ENCODE peak calls at places on chromosomes 7 and 10, in four cellular contexts. E is PC-9, W is Karpas-422, R is tibial artery. O is an unnamed sample.

GRCh38 chr10:124228451-124228850 is 135.1 kb upstream of the CHST15 start:
- DNase-seq in E (no peak), W (peak; percentile 41), R (no peak), O (no peak)

GRCh38 chr10:113094114-113094486 is 144.1 kb downstream of the TCF7L2 start:
- DNase-seq in E (no peak), W (no peak), R (no peak), O (no peak)

GRCh38 chr7:93890041-93890463 is 501 bp downstream of the TFPI2 start:
- DNase-seq in E (peak; percentile 63), W (no peak), R (no peak), O (no peak)

GRCh38 chr7:128826916-128827247 is 3.3 kb upstream of the FLNC start:
- DNase-seq in E (no peak), W (no peak), R (no peak), O (peak; percentile 2)

GRCh38 chr10:316390-316789 is 181.1 kb downstream of the ZMYND11 start:
- DNase-seq in E (no peak), W (no peak), R (no peak), O (no peak)

GRCh38 chr7:36387437-36388345 is 2.0 kb upstream of the ANLN start:
- DNase-seq in E (peak; percentile 41), W (no peak), R (no peak), O (no peak)

GRCh38 chr10:88966785-88967184 is 14.2 kb upstream of the ACTA2 start:
- DNase-seq in E (no peak), W (no peak), R (peak; percentile 84), O (no peak)

GRCh38 chr7:155191901-155192478 is 105.7 kb upstream of the INSIG1 start:
- DNase-seq in E (no peak), W (no peak), R (no peak), O (peak; percentile 4)

GRCh38 chr10:98244586-98244985 is 23.4 kb downstream of the LOXL4 start:
- DNase-seq in E (no peak), W (no peak), R (no peak), O (no peak)

GRCh38 chr7:130273081-130273699 is 6.5 kb downstream of the CPA2 start:
- DNase-seq in E (no peak), W (peak; percentile 27), R (no peak), O (no peak)

GRCh38 chr10:4588824-4589223 is 237.2 kb upstream of the AKR1E2 start:
- DNase-seq in E (no peak), W (no peak), R (no peak), O (no peak)

GRCh38 chr7:75842836-75843446 is 29.3 kb upstream of the CCL24 start:
- DNase-seq in E (peak; percentile 43), W (no peak), R (no peak), O (no peak)

GRCh38 chr7:77393261-77393660 is 22.9 kb downstream of the GSAP start:
- DNase-seq in E (peak; percentile 71), W (no peak), R (no peak), O (no peak)

GRCh38 chr7:54839538-54840213 is 80.7 kb upstream of the SEC61G start:
- DNase-seq in E (peak; percentile 95), W (no peak), R (peak; percentile 81), O (peak; percentile 34)

GRCh38 chr7:81624021-81624630 is 145.7 kb downstream of the HGF start:
- DNase-seq in E (no peak), W (no peak), R (no peak), O (no peak)

GRCh38 chr10:310976-311639 is 175.9 kb downstream of the ZMYND11 start:
- DNase-seq in E (no peak), W (no peak), R (no peak), O (no peak)

GRCh38 chr10:132875435-132875834 is 66.9 kb downstream of the CFAP46 start:
- DNase-seq in E (no peak), W (no peak), R (no peak), O (no peak)

GRCh38 chr7:158093156-158093796 is 494.3 kb downstream of the PTPRN2 start:
- DNase-seq in E (no peak), W (no peak), R (no peak), O (no peak)

GRCh38 chr7:81333004-81333403 is 414.2 kb upstream of the SEMA3C start:
- DNase-seq in E (no peak), W (no peak), R (no peak), O (no peak)

GRCh38 chr7:55065079-55065478 is 46.3 kb downstream of the EGFR start:
- DNase-seq in E (peak; percentile 78), W (no peak), R (no peak), O (no peak)

GRCh38 chr10:93465806-93466675 is 16.1 kb downstream of the MYOF start:
- DNase-seq in E (peak; percentile 93), W (no peak), R (peak; percentile 98), O (peak; percentile 65)

GRCh38 chr10:120945801-120946302 is 94.7 kb downstream of the WDR11 start:
- DNase-seq in E (no peak), W (no peak), R (no peak), O (peak; percentile 84)

GRCh38 chr7:108461855-108462254 is 5.6 kb upstream of the NRCAM start:
- DNase-seq in E (no peak), W (no peak), R (no peak), O (no peak)

GRCh38 chr10:3802526-3803002 is 17.6 kb upstream of the KLF6 start:
- DNase-seq in E (no peak), W (no peak), R (no peak), O (no peak)

GRCh38 chr10:12768156-12768731 is 233.3 kb downstream of the CCDC3 start:
- DNase-seq in E (no peak), W (no peak), R (no peak), O (no peak)

GRCh38 chr7:148962823-148963582 is 65.3 kb downstream of the PDIA4 start:
- DNase-seq in E (peak; percentile 62), W (peak; percentile 83), R (peak; percentile 77), O (peak; percentile 39)

GRCh38 chr10:74151057-74151878 is at the start of gene ADK:
- DNase-seq in E (peak; percentile 99), W (peak; percentile 100), R (peak; percentile 100), O (peak; percentile 93)

GRCh38 chr10:74151879-74152722 is 1.1 kb downstream of the ADK start:
- DNase-seq in E (no peak), W (peak; percentile 49), R (no peak), O (no peak)

GRCh38 chr10:74156919-74157289 is 5.9 kb downstream of the ADK start:
- DNase-seq in E (no peak), W (no peak), R (no peak), O (no peak)

GRCh38 chr10:74153123-74153522 is 2.1 kb downstream of the ADK start:
- DNase-seq in E (no peak), W (no peak), R (no peak), O (no peak)

DNA sequence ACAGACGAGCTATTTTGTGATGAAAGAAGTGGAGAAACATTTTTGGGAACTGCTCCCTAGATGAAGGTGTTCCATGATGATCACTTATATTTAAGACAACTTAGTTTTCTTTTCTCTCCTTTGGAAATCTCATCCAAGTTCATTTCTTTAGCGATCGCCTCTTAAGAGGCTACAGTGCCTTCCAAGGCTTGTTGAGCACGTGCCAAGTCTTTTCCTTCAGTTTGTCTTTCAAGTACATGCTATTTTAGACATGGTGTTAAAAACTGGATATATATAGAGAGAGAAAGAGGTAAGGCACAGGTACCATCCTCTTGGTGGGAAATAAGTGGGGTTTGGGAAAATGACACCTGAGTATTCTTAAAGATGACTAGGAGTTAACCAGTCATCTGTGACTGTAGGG is 2.7 kb downstream of the ADK start:
- DNase-seq in E (no peak), W (no peak), R (no peak), O (no peak)
- H3K4me3 ChIP-seq in E (no peak overlapping the region), W (no peak overlapping the region), R (no peak overlapping the region), O (no peak overlapping the region)

GRCh38 chr10:129945941-129946760 is 17.9 kb downstream of the EBF3 start:
- DNase-seq in E (no peak), W (no peak), R (peak; percentile 75), O (no peak)
- H3K4me3 ChIP-seq in E (no peak overlapping the region), W (no peak overlapping the region), R (peak overlapping the region; percentile 34), O (no peak overlapping the region)

DNA sequence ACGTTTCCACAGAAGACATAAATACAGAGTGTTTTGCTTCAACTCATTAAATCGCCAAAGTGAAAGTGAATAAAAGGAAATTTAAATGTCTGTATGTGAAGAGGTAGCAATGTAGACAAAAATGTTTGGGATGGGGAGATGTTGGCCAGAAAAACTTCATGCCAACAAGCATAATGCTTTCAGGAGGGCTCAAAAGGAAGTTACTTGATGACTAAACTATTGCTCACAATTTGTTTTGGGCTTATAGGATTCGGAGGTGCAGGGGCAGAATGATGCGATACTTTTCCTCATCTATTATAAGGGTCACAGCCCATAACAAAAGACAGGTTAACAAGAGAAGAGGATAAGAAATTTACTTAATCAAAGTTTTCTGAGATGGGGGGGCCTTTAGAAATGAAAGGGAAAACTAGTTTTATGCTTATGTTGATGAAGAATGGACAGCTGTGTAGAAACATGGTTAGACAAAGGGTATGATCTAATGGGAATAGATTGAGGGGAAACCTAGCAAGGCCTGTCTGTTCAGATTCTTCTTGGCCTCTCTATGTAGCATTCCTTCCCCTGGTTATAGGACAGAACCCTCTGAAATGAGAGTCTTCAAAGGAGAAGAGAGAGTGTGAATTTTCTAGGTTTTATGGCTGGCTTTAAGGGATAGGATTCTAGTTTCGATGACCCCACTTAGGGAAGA is 898.6 kb downstream of the LRMDA start:
- DNase-seq in E (peak; percentile 14), W (no peak), R (no peak), O (no peak)
- H3K4me3 ChIP-seq in E (peak overlapping the region; percentile 23), W (no peak overlapping the region), R (no peak overlapping the region), O (no peak overlapping the region)

GRCh38 chr10:119505588-119506315 is 36.8 kb downstream of the RGS10 start:
- DNase-seq in E (no peak), W (no peak), R (no peak), O (no peak)
- H3K4me3 ChIP-seq in E (no peak overlapping the region), W (no peak overlapping the region), R (no peak overlapping the region), O (no peak overlapping the region)

DNA sequence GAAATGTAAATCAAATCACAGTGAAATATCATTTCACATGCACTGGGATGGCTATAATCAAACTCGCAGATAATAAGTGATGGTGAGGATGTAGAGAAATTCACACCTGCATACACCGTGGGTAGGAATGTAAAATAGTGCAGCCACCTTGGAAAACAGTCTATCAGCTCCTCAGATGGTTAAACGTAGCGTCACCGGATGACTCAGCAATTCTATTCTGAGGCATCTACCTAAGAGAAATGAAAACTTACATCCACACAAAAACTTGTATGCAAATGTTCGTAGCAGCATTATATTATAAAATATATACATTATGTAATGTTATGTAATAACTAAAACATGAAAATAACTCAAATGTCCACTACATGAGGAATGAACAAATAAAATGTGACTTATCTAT is 38.9 kb downstream of the SH3PXD2A start:
- DNase-seq in E (no peak), W (no peak), R (peak; percentile 42), O (no peak)
- H3K4me3 ChIP-seq in E (no peak overlapping the region), W (no peak overlapping the region), R (no peak overlapping the region), O (no peak overlapping the region)

GRCh38 chr7:87213252-87213651 is 6.3 kb downstream of the TMEM243 start:
- DNase-seq in E (no peak), W (no peak), R (no peak), O (no peak)

GRCh38 chr7:87212478-87212877 is 7.1 kb downstream of the TMEM243 start:
- DNase-seq in E (no peak), W (peak; percentile 62), R (no peak), O (no peak)

GRCh38 chr7:87213801-87214200 is 5.7 kb downstream of the TMEM243 start:
- DNase-seq in E (no peak), W (no peak), R (no peak), O (no peak)

GRCh38 chr7:87216701-87217508 is 2.6 kb downstream of the TMEM243 start:
- DNase-seq in E (no peak), W (peak; percentile 79), R (no peak), O (no peak)

GRCh38 chr7:87215051-87215450 is 4.5 kb downstream of the TMEM243 start:
- DNase-seq in E (no peak), W (no peak), R (no peak), O (no peak)
- H3K4me3 ChIP-seq in E (no peak overlapping the region), W (no peak overlapping the region), R (no peak overlapping the region), O (no peak overlapping the region)

O was measured in LNCaP clone FGC.